ENCODE peak calls at places on chromosomes 13 and 19, in seven cellular contexts. I, O, B, S, V, F and C are unnamed samples.

GRCh38 chr13:97266328-97266727 is 44.2 kb downstream of the MBNL2 start:
- DNase-seq in I (no peak), O (no peak), B (no peak), S (no peak), V (no peak), F (no peak), C (peak; percentile 47)

GRCh38 chr13:112735791-112736190 is 46.0 kb downstream of the ATP11A start:
- DNase-seq in I (no peak), O (no peak), B (no peak), S (peak; percentile 69), V (no peak), F (no peak), C (peak; percentile 78)

GRCh38 chr19:23507441-23507840 is 112.2 kb upstream of the ZNF91 start:
- DNase-seq in I (no peak), O (no peak), B (no peak), S (no peak), V (no peak), F (no peak), C (peak; percentile 46)

GRCh38 chr13:96967248-96967745 is 27.0 kb downstream of the OXGR1 start:
- DNase-seq in I (no peak), O (no peak), B (no peak), S (no peak), V (no peak), F (no peak), C (peak; percentile 72)

GRCh38 chr19:17236831-17237543 is 8.7 kb downstream of the NR2F6 start:
- DNase-seq in I (no peak), O (no peak), B (no peak), S (no peak), V (no peak), F (no peak), C (peak; percentile 30)

GRCh38 chr13:80605743-80606142 is 264.8 kb upstream of the SPRY2 start:
- DNase-seq in I (no peak), O (no peak), B (no peak), S (no peak), V (no peak), F (no peak), C (no peak)

GRCh38 chr13:102726430-102726829 is 31.6 kb upstream of the METTL21C start:
- DNase-seq in I (no peak), O (no peak), B (no peak), S (no peak), V (no peak), F (no peak), C (no peak)

GRCh38 chr13:25232937-25233515 is 54.3 kb downstream of the MTMR6 start:
- DNase-seq in I (no peak), O (no peak), B (no peak), S (no peak), V (no peak), F (no peak), C (peak; percentile 69)

GRCh38 chr13:24610956-24611355 is 69.3 kb upstream of the ATP12A start:
- DNase-seq in I (no peak), O (no peak), B (no peak), S (no peak), V (no peak), F (no peak), C (no peak)

GRCh38 chr19:10753305-10753704 is 35.4 kb downstream of the DNM2 start:
- DNase-seq in I (no peak), O (no peak), B (no peak), S (no peak), V (no peak), F (no peak), C (no peak)
- TF ChIP-seq POLR2AphosphoS5 in I (no peak), O (no peak), B (no peak), S (no peak), V (no peak), F (no peak), C (no peak)

GRCh38 chr13:44303681-44304432 is 69.8 kb upstream of the SERP2 start:
- DNase-seq in I (no peak), O (peak; percentile 53), B (no peak), S (no peak), V (no peak), F (no peak), C (no peak)
- TF ChIP-seq POLR2AphosphoS5 in I (no peak), O (no peak), B (no peak), S (no peak), V (no peak), F (no peak), C (no peak)

GRCh38 chr19:34692541-34692940 is 15.1 kb downstream of the ZNF302 start:
- DNase-seq in I (no peak), O (no peak), B (no peak), S (no peak), V (no peak), F (no peak), C (no peak)

GRCh38 chr19:34688592-34688991 is 11.1 kb downstream of the ZNF302 start:
- DNase-seq in I (no peak), O (no peak), B (no peak), S (no peak), V (no peak), F (no peak), C (no peak)

GRCh38 chr19:34686455-34686854 is 9.0 kb downstream of the ZNF302 start:
- DNase-seq in I (no peak), O (no peak), B (no peak), S (no peak), V (no peak), F (no peak), C (no peak)

GRCh38 chr19:34690372-34690771 is 12.9 kb downstream of the ZNF302 start:
- DNase-seq in I (no peak), O (no peak), B (no peak), S (no peak), V (no peak), F (no peak), C (no peak)

DNA sequence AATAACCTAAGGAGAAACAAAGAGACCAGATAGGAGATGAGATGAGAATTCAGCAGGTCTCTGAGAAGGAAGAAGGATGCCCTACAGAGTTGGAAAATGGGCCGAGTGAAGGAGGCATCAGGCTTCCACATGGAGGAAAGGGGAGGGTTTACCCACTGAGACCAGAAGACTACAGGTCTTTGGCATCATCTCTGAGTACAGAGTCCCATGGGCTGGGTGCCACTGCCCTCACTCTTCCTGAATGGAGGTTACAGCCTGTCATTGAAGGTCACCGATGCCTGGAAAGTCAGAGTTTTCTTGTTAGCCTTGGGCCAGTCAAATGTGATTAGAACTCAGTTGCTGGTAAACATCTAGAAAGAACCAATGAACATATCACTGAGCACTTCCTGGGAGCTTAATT is 9.9 kb downstream of the ZNF302 start:
- DNase-seq in I (no peak), O (no peak), B (no peak), S (no peak), V (no peak), F (no peak), C (no peak)
- TF ChIP-seq POLR2AphosphoS5 in I (no peak), O (no peak), B (no peak), S (no peak), V (no peak), F (no peak), C (no peak)

DNA sequence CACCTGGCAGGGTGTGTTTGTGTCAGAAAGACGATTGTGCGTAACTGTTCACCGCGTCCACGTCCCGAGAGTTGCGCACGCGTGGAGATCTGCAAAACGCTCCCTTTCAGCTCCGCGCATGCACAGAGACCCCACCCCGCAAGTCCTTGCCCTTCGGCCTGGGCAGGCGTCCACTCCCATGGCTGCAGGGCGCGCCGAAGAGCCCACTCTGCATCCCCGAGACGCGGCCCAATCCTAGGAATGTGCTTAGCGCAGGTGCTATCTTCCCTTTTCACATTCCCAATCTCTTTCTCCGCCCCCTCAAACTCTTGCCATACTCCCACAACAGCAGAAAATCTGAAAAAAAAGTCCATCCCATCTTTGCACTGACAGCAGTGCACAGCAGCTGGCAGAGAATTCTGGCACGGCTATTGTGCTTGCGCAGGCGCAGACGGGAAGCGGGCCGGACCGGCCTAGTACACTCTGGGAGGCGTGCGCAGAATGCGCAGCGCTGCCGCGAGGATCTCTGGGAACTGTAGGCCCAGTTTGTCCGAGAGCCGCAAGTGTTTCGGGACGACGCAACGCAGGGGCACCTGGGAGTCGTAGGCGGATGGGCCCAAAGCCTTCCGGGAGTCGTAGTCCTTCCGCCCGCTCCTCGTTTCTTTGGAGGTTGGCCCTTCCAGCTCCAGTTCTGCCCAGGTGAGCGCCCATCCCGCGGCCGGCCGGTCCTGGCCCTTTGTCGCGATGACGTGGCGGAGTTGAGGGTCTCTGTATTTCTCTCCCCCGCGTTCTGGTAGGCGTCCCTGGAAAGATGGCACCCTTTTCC is 23.1 kb downstream of the ZNF175 start:
- DNase-seq in I (peak; percentile 96), O (peak; percentile 96), B (peak; percentile 87), S (peak; percentile 100), V (peak; percentile 95), F (peak; percentile 98), C (peak; percentile 99)
- TF ChIP-seq POLR2AphosphoS5 in I (no peak), O (no peak), B (no peak), S (peak; percentile 86), V (no peak), F (peak; percentile 99), C (peak; percentile 63)